ENCODE peak calls at places on chromosomes 7 and 10, in six cellular contexts. U is endothelial cell of umbilical vein, Y is left ventricle myocardium inferior, S is IMR-90, G is ovary, J is small intestine. C is an unnamed sample. For H3K4me1, the result is how much of the 10 kb centered on the place peaks cover.

GRCh38 chr10:87866575-87866974 is 3.1 kb downstream of the PTEN start:
- DNase-seq in G (no peak), U (peak), Y (no peak), S (no peak), J (no peak), C (no peak)

GRCh38 chr7:71131256-71131752 is 640 bp upstream of the GALNT17 start:
- DNase-seq in U (no peak), G (peak), S (no peak), J (no peak), Y (peak), C (peak)

GRCh38 chr7:157276731-157277562 is 59.9 kb upstream of the DNAJB6 start:
- DNase-seq in J (no peak), Y (no peak), G (no peak), S (peak), U (peak), C (peak)

GRCh38 chr7:130488376-130489139 is 3.3 kb upstream of the MEST start:
- DNase-seq in S (no peak), Y (no peak), U (no peak), J (no peak), G (no peak), C (no peak)

GRCh38 chr10:94194256-94194655 is 168.5 kb downstream of the NOC3L start:
- DNase-seq in G (no peak), Y (no peak), J (peak), S (peak), U (no peak), C (no peak)

GRCh38 chr10:77784856-77785255 is 141.7 kb downstream of the DLG5 start:
- DNase-seq in S (peak), U (peak), J (no peak), Y (no peak), G (no peak), C (no peak)

GRCh38 chr10:110011679-110012078 is 3.9 kb downstream of the ADD3 start:
- DNase-seq in J (no peak), G (no peak), S (no peak), U (no peak), Y (no peak), C (no peak)

GRCh38 chr7:130481898-130482297 is 10.0 kb upstream of the MEST start:
- DNase-seq in S (peak), U (no peak), J (no peak), G (no peak), Y (no peak), C (no peak)

GRCh38 chr7:101817031-101817929 is at the start of gene CUX1:
- DNase-seq in Y (no peak), J (peak), G (peak), U (no peak), S (no peak), C (no peak)

GRCh38 chr10:129849452-129849750 is 114.7 kb downstream of the EBF3 start:
- DNase-seq in U (no peak), G (no peak), J (no peak), Y (no peak), S (no peak), C (no peak)

GRCh38 chr7:46170021-46170420 is 248.9 kb upstream of the IGFBP3 start:
- DNase-seq in U (no peak), S (no peak), G (no peak), Y (no peak), J (no peak), C (no peak)

GRCh38 chr10:59670269-59670668 is 39.4 kb downstream of the SLC16A9 start:
- DNase-seq in G (no peak), J (no peak), Y (no peak), U (no peak), S (no peak), C (no peak)

DNA sequence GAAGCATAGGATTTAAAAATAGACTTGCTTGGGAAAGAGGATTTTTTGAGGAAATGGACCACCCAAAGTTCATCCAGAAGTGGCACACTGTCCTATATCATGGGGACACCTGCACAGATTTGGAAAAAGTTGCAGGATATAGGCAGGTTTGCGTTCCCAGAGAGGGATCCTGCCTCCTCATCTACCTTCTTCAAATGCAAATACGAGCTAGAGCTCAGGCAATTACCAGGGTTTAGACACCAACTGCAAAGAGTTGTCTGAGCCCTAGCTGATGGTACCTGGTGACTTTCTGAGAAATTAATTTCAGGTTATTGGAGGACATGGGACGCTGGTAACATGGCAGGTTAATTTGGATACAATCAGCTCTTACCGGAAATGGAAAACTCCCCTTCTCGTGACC is 423.7 kb upstream of the MTPN start:
- DNase-seq in J (no peak), G (no peak), Y (no peak), S (no peak), U (no peak), C (no peak)
- H3K4me1 ChIP-seq in J (under half), G (under half), Y (under half), S (under half), U (under half), C (under half)

DNA sequence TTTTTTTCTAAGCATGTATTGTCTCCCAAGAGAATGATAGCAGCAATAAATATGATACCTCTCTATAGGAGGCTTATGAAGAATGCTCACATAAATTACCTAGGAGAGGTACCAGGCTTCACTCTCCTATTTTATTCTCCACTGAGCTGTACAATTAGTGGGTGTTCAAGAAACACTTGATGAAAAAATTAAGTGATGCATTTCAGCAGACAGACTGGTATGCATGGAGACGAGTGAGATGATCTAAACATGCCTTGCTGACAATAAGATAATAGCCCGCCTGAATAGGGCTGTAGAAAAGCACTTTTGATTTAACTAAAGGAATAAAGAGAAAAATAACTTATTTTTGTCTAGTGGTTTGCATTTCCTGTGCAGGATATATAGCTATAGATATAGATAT is 1449.7 kb downstream of the GATA3 start:
- DNase-seq in S (no peak), G (no peak), U (no peak), J (no peak), Y (no peak), C (no peak)
- H3K4me3 ChIP-seq in S (no peak), G (no peak), U (no peak), J (no peak), Y (no peak), C (no peak)

DNA sequence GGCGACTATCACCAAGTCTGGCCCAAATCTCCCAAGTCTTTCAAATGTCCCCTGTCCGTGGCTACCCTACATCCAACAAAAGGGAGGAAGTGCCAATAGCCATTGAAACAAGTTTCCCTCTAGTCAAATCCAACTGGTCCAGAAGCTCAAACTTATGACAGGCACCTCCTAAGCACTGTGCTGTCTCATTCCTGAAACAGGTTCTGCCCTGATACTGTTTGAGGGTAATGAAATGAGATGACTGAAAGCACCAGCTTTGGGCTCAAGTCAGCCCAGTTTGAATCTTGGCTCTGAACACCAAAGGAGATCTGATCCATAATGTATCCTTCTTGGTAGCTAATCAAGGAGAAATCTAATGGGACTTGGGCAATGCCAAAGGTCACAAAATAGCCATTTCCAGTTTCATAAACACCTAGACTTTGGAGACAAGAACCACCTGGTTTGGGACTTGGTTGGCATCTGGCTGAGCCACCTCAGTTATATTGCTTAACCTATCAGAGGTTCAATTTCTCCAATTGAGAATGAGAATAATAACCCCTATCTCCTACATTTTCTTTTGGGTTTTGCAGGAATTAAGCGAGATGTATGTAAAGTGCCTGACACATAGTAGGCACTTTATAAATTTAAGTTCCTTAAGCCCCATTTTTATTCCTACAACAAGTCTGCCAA is 34.7 kb upstream of the ARID5B start:
- DNase-seq in U (no peak), J (no peak), G (no peak), Y (no peak), S (no peak), C (no peak)
- H3K4me1 ChIP-seq in U (under half), J (under half), G (under half), Y (under half), S (under half), C (under half)

GRCh38 chr7:69596723-69597277 is 1.5 kb upstream of the AUTS2 start:
- DNase-seq in J (peak), U (peak), G (no peak), S (no peak), Y (no peak), C (no peak)
- H3K4me3 ChIP-seq in J (no peak), U (peak), G (peak), S (no peak), Y (peak), C (peak)

DNA sequence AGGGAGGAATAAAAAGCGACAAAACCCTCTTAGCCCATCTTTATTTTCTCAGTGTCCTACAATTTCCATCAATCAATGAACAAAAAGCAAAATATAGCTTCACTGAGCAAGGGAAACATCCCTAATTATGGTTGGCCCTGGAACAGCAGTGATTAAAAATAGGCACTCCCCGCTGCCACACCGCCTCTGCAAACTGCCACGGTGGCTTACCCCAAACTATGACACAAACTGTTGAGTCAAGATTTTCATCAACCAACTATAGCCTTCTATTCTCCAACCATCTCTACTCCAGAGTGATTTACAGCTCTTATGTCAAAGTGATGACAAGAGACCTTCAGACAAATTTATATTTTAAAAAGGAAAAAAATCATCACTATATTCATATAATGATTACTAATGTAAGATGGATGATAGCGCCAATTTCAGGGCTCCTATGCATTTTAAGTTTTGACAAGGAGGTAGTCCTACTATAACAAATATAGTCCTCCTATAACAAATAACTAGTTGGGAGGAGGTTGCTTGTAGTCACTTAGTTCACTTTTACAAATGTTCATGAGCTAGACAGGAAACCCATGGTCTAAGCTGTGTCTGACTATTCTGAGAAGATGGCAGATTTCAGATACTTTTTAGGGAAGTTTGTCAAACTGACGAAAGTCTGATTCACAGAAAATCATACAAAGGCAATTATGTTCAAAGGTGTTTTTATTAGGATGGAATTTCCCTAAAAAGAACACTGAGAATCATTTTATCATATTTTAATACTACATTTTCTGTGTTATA is 26.3 kb downstream of the DENND11 start:
- DNase-seq in G (no peak), Y (no peak), S (no peak), J (no peak), U (peak), C (no peak)
- H3K4me1 ChIP-seq in G (under half), Y (under half), S (under half), J (under half), U (under half), C (under half)

GRCh38 chr7:13989138-13989943 is at the start of gene ETV1:
- DNase-seq in G (peak), S (peak), Y (peak), J (peak), U (peak), C (peak)
- H3K4me3 ChIP-seq in G (peak), S (peak), Y (peak), J (peak), U (peak), C (peak)

GRCh38 chr7:77824636-77825035 is 26.1 kb downstream of the PHTF2 start:
- DNase-seq in Y (no peak), J (no peak), U (no peak), G (no peak), S (no peak), C (no peak)
- H3K4me1 ChIP-seq in Y (under half), J (under half), U (under half), G (under half), S (under half), C (under half)

DNA sequence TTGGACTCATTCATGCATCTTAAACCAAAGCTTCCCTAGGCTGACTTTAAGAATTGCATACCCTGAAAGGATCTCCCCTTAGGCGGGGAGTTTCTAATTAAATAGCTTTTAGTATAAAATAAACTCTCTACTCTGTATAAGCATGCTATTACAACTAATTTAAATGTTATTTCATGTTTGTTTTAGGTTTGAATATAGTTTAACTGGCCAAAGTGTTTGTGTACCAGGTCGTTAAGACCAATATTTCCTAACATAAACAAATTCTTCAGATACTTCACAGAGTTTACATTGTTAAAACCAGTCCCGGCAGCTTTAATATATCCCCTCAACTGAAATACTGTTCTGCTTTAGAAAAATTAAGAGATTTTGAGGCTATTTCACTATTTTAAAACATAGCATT is 2.3 kb downstream of the GLI3 start:
- DNase-seq in G (no peak), Y (no peak), J (no peak), S (no peak), U (no peak), C (no peak)
- H3K4me3 ChIP-seq in G (peak), Y (peak), J (no peak), S (no peak), U (no peak), C (no peak)

GRCh38 chr7:94059747-94060146 is 55.6 kb upstream of the BET1 start:
- DNase-seq in Y (no peak), G (no peak), U (no peak), J (no peak), S (peak), C (no peak)
- H3K4me1 ChIP-seq in Y (under half), G (under half), U (under half), J (under half), S (under half), C (under half)

GRCh38 chr7:20350518-20350951 is 19.8 kb downstream of the ITGB8 start:
- DNase-seq in Y (no peak), G (peak), J (no peak), S (no peak), U (peak), C (no peak)

GRCh38 chr7:20351901-20352300 is 21.2 kb downstream of the ITGB8 start:
- DNase-seq in S (peak), U (peak), J (no peak), G (no peak), Y (no peak), C (no peak)

GRCh38 chr7:20350996-20351692 is 20.4 kb downstream of the ITGB8 start:
- DNase-seq in G (no peak), S (no peak), U (no peak), J (no peak), Y (no peak), C (no peak)

GRCh38 chr7:20354825-20355466 is 24.2 kb downstream of the ITGB8 start:
- DNase-seq in J (no peak), S (no peak), U (no peak), Y (no peak), G (no peak), C (no peak)

GRCh38 chr7:20352573-20353304 is 22.0 kb downstream of the ITGB8 start:
- DNase-seq in G (no peak), J (no peak), U (peak), Y (no peak), S (peak), C (no peak)
- H3K4me3 ChIP-seq in G (no peak), J (no peak), U (no peak), Y (no peak), S (no peak), C (no peak)

C was measured in aorta.